ENCODE peak calls at places on chromosome 17, in seven cellular contexts. One of them, this sample, is unnamed.

GRCh38 chr17:19338031-19338990 is 24.2 kb downstream of the B9D1 start:
- DNase-seq in gastrocnemius medialis: peak; percentile 38
- DNase-seq in IMR-90: peak; percentile 13
- DNase-seq in stomach: peak; percentile 74
- DNase-seq in mammary epithelial cell: peak; percentile 50
- DNase-seq in CD8-positive, alpha-beta T cell: peak; percentile 63
- DNase-seq in endothelial cell of umbilical vein: peak; percentile 66
- DNase-seq in this sample: no peak

GRCh38 chr17:43578699-43579569 is 32.8 kb upstream of the ETV4 start:
- DNase-seq in gastrocnemius medialis: no peak
- DNase-seq in IMR-90: peak; percentile 85
- DNase-seq in stomach: no peak
- DNase-seq in mammary epithelial cell: peak; percentile 49
- DNase-seq in CD8-positive, alpha-beta T cell: peak; percentile 18
- DNase-seq in endothelial cell of umbilical vein: peak; percentile 85
- DNase-seq in this sample: no peak

GRCh38 chr17:8151641-8152111 is 528 bp downstream of the PER1 start:
- DNase-seq in gastrocnemius medialis: peak; percentile 93
- DNase-seq in IMR-90: peak; percentile 67
- DNase-seq in stomach: peak; percentile 90
- DNase-seq in mammary epithelial cell: peak; percentile 50
- DNase-seq in CD8-positive, alpha-beta T cell: peak; percentile 44
- DNase-seq in endothelial cell of umbilical vein: peak; percentile 62
- DNase-seq in this sample: no peak

GRCh38 chr17:41052594-41052993 is 2.4 kb downstream of the KRTAP2-2 start:
- DNase-seq in gastrocnemius medialis: no peak
- DNase-seq in IMR-90: no peak
- DNase-seq in stomach: no peak
- DNase-seq in mammary epithelial cell: no peak
- DNase-seq in CD8-positive, alpha-beta T cell: no peak
- DNase-seq in endothelial cell of umbilical vein: no peak
- DNase-seq in this sample: no peak

GRCh38 chr17:3903051-3903825 is 10.4 kb upstream of the CAMKK1 start:
- DNase-seq in gastrocnemius medialis: no peak
- DNase-seq in IMR-90: no peak
- DNase-seq in stomach: no peak
- DNase-seq in mammary epithelial cell: no peak
- DNase-seq in CD8-positive, alpha-beta T cell: no peak
- DNase-seq in endothelial cell of umbilical vein: no peak
- DNase-seq in this sample: no peak

GRCh38 chr17:75024686-75025397 is 12.4 kb downstream of the MRPL58 start:
- DNase-seq in gastrocnemius medialis: no peak
- DNase-seq in IMR-90: no peak
- DNase-seq in stomach: no peak
- DNase-seq in mammary epithelial cell: no peak
- DNase-seq in CD8-positive, alpha-beta T cell: no peak
- DNase-seq in endothelial cell of umbilical vein: no peak
- DNase-seq in this sample: no peak

GRCh38 chr17:80892019-80892855 is 99.4 kb upstream of the CHMP6 start:
- DNase-seq in gastrocnemius medialis: peak; percentile 78
- DNase-seq in IMR-90: peak; percentile 99
- DNase-seq in stomach: no peak
- DNase-seq in mammary epithelial cell: peak; percentile 98
- DNase-seq in CD8-positive, alpha-beta T cell: peak; percentile 86
- DNase-seq in endothelial cell of umbilical vein: peak; percentile 91
- DNase-seq in this sample: no peak

GRCh38 chr17:57327176-57327970 is 71.0 kb downstream of the MSI2 start:
- DNase-seq in gastrocnemius medialis: peak; percentile 41
- DNase-seq in IMR-90: no peak
- DNase-seq in stomach: no peak
- DNase-seq in mammary epithelial cell: no peak
- DNase-seq in CD8-positive, alpha-beta T cell: no peak
- DNase-seq in endothelial cell of umbilical vein: no peak
- DNase-seq in this sample: no peak

GRCh38 chr17:65455972-65456343 is 105.5 kb downstream of the AXIN2 start:
- DNase-seq in gastrocnemius medialis: peak; percentile 64
- DNase-seq in IMR-90: peak; percentile 1
- DNase-seq in stomach: no peak
- DNase-seq in mammary epithelial cell: no peak
- DNase-seq in CD8-positive, alpha-beta T cell: peak; percentile 13
- DNase-seq in endothelial cell of umbilical vein: peak; percentile 20
- DNase-seq in this sample: no peak

GRCh38 chr17:6574689-6575595 is 18.6 kb upstream of the PITPNM3 start:
- DNase-seq in gastrocnemius medialis: no peak
- DNase-seq in IMR-90: peak; percentile 73
- DNase-seq in stomach: peak; percentile 33
- DNase-seq in mammary epithelial cell: peak; percentile 55
- DNase-seq in CD8-positive, alpha-beta T cell: peak; percentile 41
- DNase-seq in endothelial cell of umbilical vein: peak; percentile 69
- DNase-seq in this sample: no peak

DNA sequence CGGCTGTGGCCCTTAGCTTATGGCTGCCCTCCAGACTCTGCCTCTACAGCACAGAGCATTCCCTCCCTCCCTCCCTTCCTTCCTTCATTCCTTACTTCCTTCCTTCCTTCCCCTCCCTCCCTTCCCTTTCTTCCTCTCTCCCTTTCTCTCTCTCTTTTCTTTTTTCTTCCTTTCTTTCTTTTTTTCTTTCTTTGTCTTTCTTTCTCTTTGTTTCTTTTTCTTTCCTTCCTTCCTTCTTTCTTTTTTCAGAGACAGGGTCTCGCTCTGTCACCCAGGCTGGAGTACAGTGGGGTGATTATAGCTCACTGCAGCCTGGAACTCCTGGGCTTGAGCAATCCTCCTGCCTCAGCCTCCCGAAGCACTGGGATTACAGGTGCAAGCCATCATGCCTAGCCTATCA is 11.7 kb downstream of the TMEM92 start:
- DNase-seq in gastrocnemius medialis: no peak
- DNase-seq in IMR-90: no peak
- DNase-seq in stomach: no peak
- DNase-seq in mammary epithelial cell: no peak
- DNase-seq in CD8-positive, alpha-beta T cell: no peak
- DNase-seq in endothelial cell of umbilical vein: no peak
- DNase-seq in this sample: no peak
- H3K4me3 ChIP-seq in gastrocnemius medialis: no peak overlapping the region
- H3K4me3 ChIP-seq in IMR-90: no peak overlapping the region
- H3K4me3 ChIP-seq in stomach: no peak overlapping the region
- H3K4me3 ChIP-seq in mammary epithelial cell: no peak overlapping the region
- H3K4me3 ChIP-seq in CD8-positive, alpha-beta T cell: no peak overlapping the region
- H3K4me3 ChIP-seq in endothelial cell of umbilical vein: no peak overlapping the region
- H3K4me3 ChIP-seq in this sample: no peak overlapping the region

DNA sequence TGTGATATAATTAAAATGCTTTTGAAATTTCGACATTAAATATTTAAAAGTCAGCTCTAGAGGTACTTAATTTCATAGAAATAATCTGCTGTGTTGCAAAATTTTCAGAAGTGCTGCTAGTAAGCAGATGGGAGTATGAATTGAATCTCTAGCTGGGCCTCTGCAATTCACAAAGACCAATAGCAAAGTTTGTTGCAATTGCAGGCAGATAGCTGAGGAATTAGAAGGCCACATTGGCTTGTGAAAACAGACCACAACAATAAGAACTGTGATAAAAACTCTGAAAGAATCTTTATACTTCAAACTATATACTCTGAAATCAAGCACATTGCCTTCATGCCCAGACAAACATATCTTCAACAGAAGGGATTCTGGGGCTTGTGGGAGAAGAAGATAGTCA is 636.3 kb upstream of the SOX9 start:
- DNase-seq in gastrocnemius medialis: no peak
- DNase-seq in IMR-90: no peak
- DNase-seq in stomach: no peak
- DNase-seq in mammary epithelial cell: no peak
- DNase-seq in CD8-positive, alpha-beta T cell: no peak
- DNase-seq in endothelial cell of umbilical vein: no peak
- DNase-seq in this sample: no peak
- H3K4me1 ChIP-seq in gastrocnemius medialis: no peaks in the 10 kb centered on the region
- H3K4me1 ChIP-seq in IMR-90: no peaks in the 10 kb centered on the region
- H3K4me1 ChIP-seq in stomach: no peaks in the 10 kb centered on the region
- H3K4me1 ChIP-seq in mammary epithelial cell: peaks cover 6% of the 10 kb centered on the region
- H3K4me1 ChIP-seq in CD8-positive, alpha-beta T cell: no peaks in the 10 kb centered on the region
- H3K4me1 ChIP-seq in endothelial cell of umbilical vein: no peaks in the 10 kb centered on the region
- H3K4me1 ChIP-seq in this sample: no peaks in the 10 kb centered on the region

GRCh38 chr17:78709119-78709681 is 72.9 kb downstream of the CYTH1 start:
- DNase-seq in gastrocnemius medialis: no peak
- DNase-seq in IMR-90: no peak
- DNase-seq in stomach: peak; percentile 21
- DNase-seq in mammary epithelial cell: no peak
- DNase-seq in CD8-positive, alpha-beta T cell: no peak
- DNase-seq in endothelial cell of umbilical vein: no peak
- DNase-seq in this sample: no peak
- H3K4me3 ChIP-seq in gastrocnemius medialis: no peak overlapping the region
- H3K4me3 ChIP-seq in IMR-90: no peak overlapping the region
- H3K4me3 ChIP-seq in stomach: no peak overlapping the region
- H3K4me3 ChIP-seq in mammary epithelial cell: no peak overlapping the region
- H3K4me3 ChIP-seq in CD8-positive, alpha-beta T cell: peak overlapping the region; percentile 0
- H3K4me3 ChIP-seq in endothelial cell of umbilical vein: no peak overlapping the region
- H3K4me3 ChIP-seq in this sample: no peak overlapping the region

DNA sequence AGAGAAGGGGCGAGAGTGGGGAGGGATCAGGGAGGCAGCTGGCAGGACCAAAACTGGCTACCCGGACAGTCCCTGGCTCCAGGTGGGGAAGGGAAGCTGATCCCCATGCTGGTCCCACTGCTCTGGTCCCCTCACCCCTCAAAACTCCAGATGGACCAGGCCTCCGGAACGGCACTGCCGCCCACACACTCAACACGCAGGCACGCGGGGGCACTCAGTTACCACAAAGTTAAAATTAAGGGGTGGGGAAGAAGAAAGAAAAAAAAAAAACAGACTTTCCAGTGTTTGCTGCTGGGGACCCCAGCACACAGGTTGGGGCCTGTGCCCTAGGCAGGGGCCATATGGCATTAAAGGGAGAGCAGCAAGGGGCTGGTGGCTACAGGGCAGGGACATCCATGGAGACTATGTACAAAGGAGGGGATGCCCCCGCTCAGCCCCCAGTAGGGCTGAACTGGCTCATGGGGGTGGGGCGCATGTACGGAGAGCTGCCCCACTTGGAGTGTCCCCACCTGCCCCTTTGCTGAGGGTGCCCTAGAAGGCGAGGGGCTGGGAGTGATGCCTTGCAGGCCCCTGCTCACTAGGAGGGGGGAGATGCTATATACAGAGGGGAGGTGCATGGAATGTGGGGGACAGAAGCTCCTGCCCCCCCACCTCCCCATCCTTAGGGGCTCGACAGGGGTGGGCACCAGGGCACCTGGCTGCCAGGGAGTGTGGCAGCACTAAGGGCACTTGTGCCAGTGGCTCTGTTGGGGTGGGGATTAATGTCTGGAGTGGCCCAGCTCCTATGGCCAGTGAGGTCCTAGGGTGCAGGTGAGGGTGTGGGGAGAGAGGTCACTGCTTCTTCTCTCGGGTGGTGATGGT is 5.6 kb downstream of the TP53I13 start:
- DNase-seq in gastrocnemius medialis: no peak
- DNase-seq in IMR-90: no peak
- DNase-seq in stomach: no peak
- DNase-seq in mammary epithelial cell: no peak
- DNase-seq in CD8-positive, alpha-beta T cell: no peak
- DNase-seq in endothelial cell of umbilical vein: no peak
- DNase-seq in this sample: no peak
- H3K4me1 ChIP-seq in gastrocnemius medialis: peaks cover 12% of the 10 kb centered on the region
- H3K4me1 ChIP-seq in IMR-90: peaks cover 11% of the 10 kb centered on the region
- H3K4me1 ChIP-seq in stomach: peaks cover 60% of the 10 kb centered on the region
- H3K4me1 ChIP-seq in mammary epithelial cell: peaks cover 6% of the 10 kb centered on the region
- H3K4me1 ChIP-seq in CD8-positive, alpha-beta T cell: peaks cover 8% of the 10 kb centered on the region
- H3K4me1 ChIP-seq in endothelial cell of umbilical vein: peaks cover 9% of the 10 kb centered on the region
- H3K4me1 ChIP-seq in this sample: peaks cover 3% of the 10 kb centered on the region

GRCh38 chr17:61401280-61402072 is 1.8 kb downstream of the TBX2 start:
- DNase-seq in gastrocnemius medialis: no peak
- DNase-seq in IMR-90: peak; percentile 54
- DNase-seq in stomach: no peak
- DNase-seq in mammary epithelial cell: no peak
- DNase-seq in CD8-positive, alpha-beta T cell: no peak
- DNase-seq in endothelial cell of umbilical vein: no peak
- DNase-seq in this sample: no peak

GRCh38 chr17:61404702-61405046 is 5.0 kb downstream of the TBX2 start:
- DNase-seq in gastrocnemius medialis: no peak
- DNase-seq in IMR-90: peak; percentile 36
- DNase-seq in stomach: no peak
- DNase-seq in mammary epithelial cell: no peak
- DNase-seq in CD8-positive, alpha-beta T cell: no peak
- DNase-seq in endothelial cell of umbilical vein: no peak
- DNase-seq in this sample: no peak

GRCh38 chr17:61403846-61404701 is 4.4 kb downstream of the TBX2 start:
- DNase-seq in gastrocnemius medialis: no peak
- DNase-seq in IMR-90: peak; percentile 69
- DNase-seq in stomach: no peak
- DNase-seq in mammary epithelial cell: no peak
- DNase-seq in CD8-positive, alpha-beta T cell: no peak
- DNase-seq in endothelial cell of umbilical vein: no peak
- DNase-seq in this sample: no peak

GRCh38 chr17:61402073-61402541 is 2.5 kb downstream of the TBX2 start:
- DNase-seq in gastrocnemius medialis: no peak
- DNase-seq in IMR-90: no peak
- DNase-seq in stomach: no peak
- DNase-seq in mammary epithelial cell: no peak
- DNase-seq in CD8-positive, alpha-beta T cell: no peak
- DNase-seq in endothelial cell of umbilical vein: no peak
- DNase-seq in this sample: no peak

DNA sequence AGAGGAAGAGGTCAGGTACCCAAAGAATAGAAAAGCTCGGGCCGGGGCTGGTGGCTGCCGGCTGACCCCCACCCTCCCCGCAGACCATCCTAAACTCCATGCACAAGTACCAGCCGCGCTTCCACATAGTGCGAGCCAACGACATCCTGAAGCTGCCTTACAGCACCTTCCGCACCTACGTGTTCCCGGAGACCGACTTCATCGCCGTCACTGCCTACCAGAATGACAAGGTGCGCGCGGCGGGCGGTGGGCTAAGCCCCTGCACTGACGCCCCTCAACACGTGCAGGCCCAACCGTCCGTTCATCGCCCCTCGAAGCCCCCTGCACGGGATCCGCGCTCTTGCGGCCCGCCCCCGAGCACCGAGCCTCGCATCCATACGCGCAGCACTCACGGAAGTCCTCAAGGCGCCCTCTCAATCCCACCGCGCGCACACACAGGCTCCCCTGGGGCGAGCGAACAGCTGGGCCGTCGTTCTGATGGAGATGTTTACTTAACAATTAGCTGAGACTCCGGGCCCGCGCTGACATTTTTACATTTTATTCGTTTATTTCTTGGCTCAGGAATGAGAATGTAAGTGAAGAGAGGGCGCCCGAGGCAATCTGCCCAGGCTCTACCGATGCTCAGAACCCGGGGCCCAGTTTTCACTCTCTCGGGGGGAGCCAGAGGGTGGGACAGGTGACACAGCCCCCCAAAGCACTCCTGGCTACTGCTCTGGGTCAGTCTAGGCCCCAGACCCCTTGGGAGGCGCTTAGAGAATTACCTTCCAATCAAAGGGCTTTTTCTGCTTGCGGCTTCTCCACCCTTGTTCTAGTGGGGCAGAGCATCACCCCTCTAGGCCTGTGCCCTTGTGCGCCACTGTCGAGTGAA is 3.6 kb downstream of the TBX2 start:
- DNase-seq in gastrocnemius medialis: no peak
- DNase-seq in IMR-90: peak; percentile 66
- DNase-seq in stomach: no peak
- DNase-seq in mammary epithelial cell: no peak
- DNase-seq in CD8-positive, alpha-beta T cell: no peak
- DNase-seq in endothelial cell of umbilical vein: no peak
- DNase-seq in this sample: no peak
- H3K4me3 ChIP-seq in gastrocnemius medialis: peak overlapping the region; percentile 31
- H3K4me3 ChIP-seq in IMR-90: peak overlapping the region; percentile 98
- H3K4me3 ChIP-seq in stomach: peak overlapping the region; percentile 28
- H3K4me3 ChIP-seq in mammary epithelial cell: no peak overlapping the region
- H3K4me3 ChIP-seq in CD8-positive, alpha-beta T cell: peak overlapping the region; percentile 11
- H3K4me3 ChIP-seq in endothelial cell of umbilical vein: no peak overlapping the region
- H3K4me3 ChIP-seq in this sample: peak overlapping the region; percentile 32

This sample was measured in neuronal stem cell.